ENCODE peak calls at places on chromosomes 4 and X, in seven cellular contexts. L is DND-41, T is RWPE2, G is psoas muscle, H is fibroblast of the aortic adventitia, U is fibroblast of lung, S is suprapubic skin. N is an unnamed sample.

GRCh38 chrX:3711331-3711917 is 2.0 kb downstream of the PRKX start:
- DNase-seq in S (no peak), H (no peak), G (no peak), U (no peak), L (peak; percentile 15), T (no peak), N (no peak)

GRCh38 chrX:97315939-97316338 is 432.2 kb downstream of the RPA4 start:
- DNase-seq in G (no peak), H (no peak), U (no peak), S (no peak), L (no peak), T (no peak), N (no peak)

GRCh38 chr4:120399846-120400245 is 333.2 kb upstream of the MAD2L1 start:
- DNase-seq in L (no peak), H (no peak), G (no peak), T (no peak), U (no peak), S (no peak), N (no peak)

GRCh38 chr4:55079451-55080173 is 45.8 kb downstream of the KDR start:
- DNase-seq in H (peak; percentile 20), L (no peak), G (no peak), T (no peak), S (no peak), U (peak; percentile 22), N (no peak)

GRCh38 chr4:42152507-42153504 is at the start of gene BEND4:
- DNase-seq in G (no peak), S (no peak), H (no peak), U (no peak), L (no peak), T (no peak), N (no peak)

GRCh38 chr4:101218346-101218745 is 129.0 kb downstream of the PPP3CA start:
- DNase-seq in S (no peak), U (no peak), T (no peak), L (no peak), G (no peak), H (no peak), N (no peak)

GRCh38 chrX:148422531-148422930 is 77.9 kb upstream of the AFF2 start:
- DNase-seq in H (peak; percentile 68), G (no peak), T (no peak), S (no peak), U (peak; percentile 46), L (peak; percentile 5), N (peak; percentile 27)

GRCh38 chr4:3497095-3497494 is 34.0 kb downstream of the DOK7 start:
- DNase-seq in H (no peak), S (no peak), G (no peak), T (no peak), L (no peak), U (no peak), N (no peak)

GRCh38 chr4:102684605-102685052 is 76.1 kb downstream of the MANBA start:
- DNase-seq in G (no peak), T (peak; percentile 82), U (peak; percentile 38), S (no peak), H (peak; percentile 58), L (no peak), N (peak; percentile 97)

GRCh38 chrX:2627272-2627867 is 63.7 kb upstream of the CD99 start:
- DNase-seq in T (no peak), U (peak; percentile 25), G (no peak), L (peak; percentile 71), H (peak; percentile 46), S (no peak), N (peak; percentile 52)

DNA sequence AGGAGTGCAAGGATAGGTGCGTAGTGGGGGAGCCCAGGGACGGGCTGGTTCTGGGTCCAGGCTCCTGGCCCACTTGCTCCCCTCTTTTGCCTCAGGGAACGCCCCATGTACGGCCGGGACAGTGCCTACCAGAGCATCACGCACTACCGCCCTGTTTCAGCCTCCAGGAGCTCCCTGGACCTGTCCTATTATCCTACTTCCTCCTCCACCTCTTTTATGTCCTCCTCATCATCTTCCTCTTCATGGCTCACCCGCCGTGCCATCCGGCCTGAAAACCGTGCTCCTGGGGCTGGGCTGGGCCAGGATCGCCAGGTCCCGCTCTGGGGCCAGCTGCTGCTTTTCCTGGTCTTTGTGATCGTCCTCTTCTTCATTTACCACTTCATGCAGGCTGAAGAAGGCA is 1.7 kb downstream of the EMD start:
- DNase-seq in L (no peak), H (no peak), U (no peak), T (no peak), G (no peak), S (no peak), N (no peak)
- H3K4me3 ChIP-seq in L (peak overlapping the region; percentile 80), H (peak overlapping the region; percentile 75), U (peak overlapping the region; percentile 73), T (no peak overlapping the region), G (peak overlapping the region; percentile 76), S (peak overlapping the region; percentile 78), N (peak overlapping the region; percentile 66)

GRCh38 chr4:138831943-138832342 is 183.6 kb upstream of the NOCT start:
- DNase-seq in G (no peak), T (no peak), H (no peak), S (no peak), L (no peak), U (no peak), N (no peak)
- TF ChIP-seq CTCF in G (no peak), T (peak; percentile 12), H (no peak), S (no peak), L (no peak), U (no peak), N (no peak)

GRCh38 chrX:73964607-73965006 is 339.4 kb upstream of the ZCCHC13 start:
- DNase-seq in L (no peak), G (no peak), H (no peak), T (no peak), U (peak; percentile 36), S (no peak), N (no peak)
- H3K4me3 ChIP-seq in L (no peak overlapping the region), G (no peak overlapping the region), H (no peak overlapping the region), T (no peak overlapping the region), U (no peak overlapping the region), S (no peak overlapping the region), N (no peak overlapping the region)

DNA sequence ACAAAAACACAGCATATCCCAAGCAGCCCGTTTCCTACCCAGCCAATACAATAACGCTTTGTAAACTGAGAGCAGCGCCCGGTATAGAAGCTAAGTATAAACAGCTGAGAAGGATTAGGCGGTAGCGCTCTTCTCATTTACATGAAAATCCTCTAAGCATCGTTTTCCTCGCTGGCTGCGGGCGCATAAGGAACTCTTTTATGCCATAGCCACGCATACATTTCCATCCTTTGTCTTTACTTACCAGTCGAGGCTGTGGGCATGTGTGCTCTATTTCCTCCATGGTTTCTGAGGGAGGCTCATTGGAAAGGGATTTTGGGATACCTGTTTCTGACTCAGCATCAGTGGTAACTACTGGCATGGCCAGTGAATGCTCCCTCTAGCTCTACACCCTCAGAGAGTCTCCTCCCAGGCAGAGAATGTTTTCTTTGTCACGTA is 383 bp downstream of the PCYT1B start:
- DNase-seq in U (peak; percentile 17), H (peak; percentile 5), T (no peak), S (no peak), L (no peak), G (no peak), N (peak; percentile 39)
- TF ChIP-seq CTCF in U (no peak), H (no peak), T (no peak), S (no peak), L (no peak), G (no peak), N (no peak)

DNA sequence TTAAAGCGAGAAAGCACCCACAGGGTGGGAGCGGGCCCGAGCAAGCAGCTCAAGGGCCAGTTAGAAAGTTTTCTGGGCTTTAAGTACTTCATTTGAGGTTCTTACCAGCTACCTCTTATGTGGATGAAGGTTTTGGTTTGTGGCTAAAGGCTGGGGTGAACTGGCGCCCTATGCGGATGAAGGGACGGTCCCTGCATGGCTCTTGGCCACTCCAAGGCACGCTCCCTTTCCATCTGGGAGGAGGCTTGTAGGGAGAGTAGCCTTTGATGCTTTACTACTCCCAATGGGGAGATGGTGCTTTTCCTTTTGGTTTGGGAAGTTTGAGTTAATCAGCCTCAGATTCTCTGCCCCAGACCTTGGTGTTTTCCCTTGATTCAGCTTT is 17.7 kb downstream of the MRFAP1 start:
- DNase-seq in H (no peak), T (no peak), L (no peak), U (peak; percentile 14), G (no peak), S (peak; percentile 49), N (no peak)
- H3K4me3 ChIP-seq in H (no peak overlapping the region), T (no peak overlapping the region), L (no peak overlapping the region), U (no peak overlapping the region), G (peak overlapping the region; percentile 60), S (peak overlapping the region; percentile 50), N (no peak overlapping the region)